ENCODE peak calls at places on chromosomes 4 and X, in eight cellular contexts. F, K, O, P, B, H, I and R are unnamed samples.

GRCh38 chrX:72349190-72349589 is 43.5 kb upstream of the CITED1 start:
- DNase-seq in F (no peak), K (no peak), O (no peak), P (no peak), B (no peak), H (no peak), I (no peak), R (peak)

GRCh38 chr4:63607186-63607872 is 801.9 kb downstream of the TECRL start:
- DNase-seq in F (no peak), K (no peak), O (no peak), P (no peak), B (no peak), H (no peak), I (no peak), R (no peak)

GRCh38 chrX:94123062-94123461 is 449.1 kb downstream of the FAM133A start:
- DNase-seq in F (no peak), K (no peak), O (no peak), P (no peak), B (no peak), H (no peak), I (no peak), R (no peak)

GRCh38 chrX:153304988-153305736 is 16.4 kb downstream of the PNMA6F start:
- DNase-seq in F (no peak), K (no peak), O (no peak), P (no peak), B (no peak), H (no peak), I (no peak), R (no peak)

GRCh38 chrX:57294961-57295360 is 8.5 kb downstream of the FAAH2 start:
- DNase-seq in F (no peak), K (no peak), O (no peak), P (no peak), B (no peak), H (no peak), I (no peak), R (no peak)

GRCh38 chr4:19026281-19026680 is 1004.7 kb upstream of the LCORL start:
- DNase-seq in F (no peak), K (no peak), O (no peak), P (no peak), B (no peak), H (no peak), I (no peak), R (no peak)

GRCh38 chrX:18674417-18674787 is 2.5 kb upstream of the RS1 start:
- DNase-seq in F (no peak), K (no peak), O (peak), P (peak), B (no peak), H (no peak), I (peak), R (peak)

GRCh38 chr4:4560136-4560535 is 18.3 kb upstream of the STX18 start:
- DNase-seq in F (no peak), K (no peak), O (no peak), P (no peak), B (no peak), H (no peak), I (no peak), R (no peak)

GRCh38 chr4:25271866-25272265 is 38.0 kb downstream of the PI4K2B start:
- DNase-seq in F (no peak), K (no peak), O (no peak), P (no peak), B (no peak), H (no peak), I (no peak), R (no peak)

GRCh38 chr4:125750827-125751466 is 436.2 kb downstream of the FAT4 start:
- DNase-seq in F (no peak), K (no peak), O (no peak), P (no peak), B (peak), H (no peak), I (no peak), R (no peak)

GRCh38 chrX:120617996-120618630 is 11.7 kb downstream of the C1GALT1C1 start:
- DNase-seq in F (no peak), K (no peak), O (no peak), P (no peak), B (no peak), H (no peak), I (no peak), R (no peak)

GRCh38 chrX:153703036-153703370 is 15.3 kb downstream of the SLC6A8 start:
- DNase-seq in F (no peak), K (no peak), O (no peak), P (no peak), B (no peak), H (no peak), I (no peak), R (no peak)

GRCh38 chr4:148112231-148112982 is 329.8 kb downstream of the NR3C2 start:
- DNase-seq in F (peak), K (no peak), O (no peak), P (no peak), B (no peak), H (no peak), I (no peak), R (no peak)

GRCh38 chr4:5787311-5787710 is 76.3 kb downstream of the EVC start:
- DNase-seq in F (no peak), K (no peak), O (no peak), P (peak), B (no peak), H (no peak), I (no peak), R (no peak)

GRCh38 chrX:54495814-54496516 is at the start of gene FGD1:
- DNase-seq in F (no peak), K (peak), O (no peak), P (no peak), B (no peak), H (peak), I (no peak), R (peak)

GRCh38 chr4:6179362-6179761 is 21.0 kb downstream of the JAKMIP1 start:
- DNase-seq in F (no peak), K (no peak), O (no peak), P (no peak), B (no peak), H (no peak), I (no peak), R (no peak)

GRCh38 chrX:67614414-67614813 is 70.6 kb downstream of the AR start:
- DNase-seq in F (no peak), K (no peak), O (no peak), P (no peak), B (no peak), H (no peak), I (no peak), R (no peak)

GRCh38 chrX:153511784-153512500 is 5.5 kb upstream of the ATP2B3 start:
- DNase-seq in F (no peak), K (no peak), O (no peak), P (no peak), B (no peak), H (no peak), I (no peak), R (no peak)

GRCh38 chrX:22395372-22395771 is 122.7 kb downstream of the CBLL2 start:
- DNase-seq in F (peak), K (no peak), O (no peak), P (no peak), B (no peak), H (no peak), I (no peak), R (no peak)

GRCh38 chrX:130058667-130059066 is 51.6 kb downstream of the ELF4 start:
- DNase-seq in F (no peak), K (no peak), O (no peak), P (no peak), B (no peak), H (no peak), I (no peak), R (no peak)

GRCh38 chr4:189022441-189023035 is 883.3 kb downstream of the TRIML1 start:
- DNase-seq in F (peak), K (no peak), O (no peak), P (no peak), B (no peak), H (no peak), I (no peak), R (no peak)

GRCh38 chrX:103149652-103150051 is 56.7 kb upstream of the NXF3 start:
- DNase-seq in F (no peak), K (no peak), O (no peak), P (no peak), B (no peak), H (no peak), I (no peak), R (no peak)

GRCh38 chr4:136369073-136369472 is 1163.2 kb downstream of the PCDH18 start:
- DNase-seq in F (no peak), K (no peak), O (no peak), P (no peak), B (no peak), H (no peak), I (no peak), R (no peak)

GRCh38 chr4:128390475-128390996 is 102.9 kb upstream of the PGRMC2 start:
- DNase-seq in F (no peak), K (no peak), O (no peak), P (no peak), B (no peak), H (no peak), I (no peak), R (no peak)

GRCh38 chr4:97370581-97370980 is 772.7 kb downstream of the STPG2 start:
- DNase-seq in F (no peak), K (no peak), O (no peak), P (no peak), B (no peak), H (no peak), I (no peak), R (no peak)

GRCh38 chr4:5018603-5019002 is 655 bp downstream of the CYTL1 start:
- DNase-seq in F (no peak), K (no peak), O (no peak), P (peak), B (no peak), H (no peak), I (no peak), R (no peak)

GRCh38 chrX:21369613-21370012 is 4.6 kb upstream of the CNKSR2 start:
- DNase-seq in F (no peak), K (no peak), O (no peak), P (no peak), B (no peak), H (no peak), I (no peak), R (no peak)

GRCh38 chr4:102439835-102440234 is 61.3 kb upstream of the NFKB1 start:
- DNase-seq in F (no peak), K (no peak), O (no peak), P (no peak), B (peak), H (no peak), I (no peak), R (no peak)

GRCh38 chr4:98745372-98745771 is 87.0 kb upstream of the TSPAN5 start:
- DNase-seq in F (no peak), K (peak), O (no peak), P (no peak), B (no peak), H (no peak), I (no peak), R (no peak)

GRCh38 chrX:118780915-118781314 is 42.7 kb upstream of the ZCCHC12 start:
- DNase-seq in F (no peak), K (no peak), O (no peak), P (no peak), B (no peak), H (no peak), I (no peak), R (no peak)

GRCh38 chrX:38694394-38694793 is 106.9 kb upstream of the MID1IP1 start:
- DNase-seq in F (no peak), K (no peak), O (no peak), P (no peak), B (no peak), H (no peak), I (no peak), R (no peak)

GRCh38 chrX:14030248-14030592 is 528 bp upstream of the GEMIN8 start:
- DNase-seq in F (no peak), K (peak), O (no peak), P (no peak), B (no peak), H (no peak), I (no peak), R (no peak)

GRCh38 chrX:143437439-143437838 is 79.8 kb downstream of the SPANXN3 start:
- DNase-seq in F (no peak), K (peak), O (no peak), P (no peak), B (no peak), H (no peak), I (no peak), R (no peak)
- TF ChIP-seq CTCF in F (peak), K (peak), O (peak), P (no peak), B (no peak), H (peak), I (no peak), R (peak)

DNA sequence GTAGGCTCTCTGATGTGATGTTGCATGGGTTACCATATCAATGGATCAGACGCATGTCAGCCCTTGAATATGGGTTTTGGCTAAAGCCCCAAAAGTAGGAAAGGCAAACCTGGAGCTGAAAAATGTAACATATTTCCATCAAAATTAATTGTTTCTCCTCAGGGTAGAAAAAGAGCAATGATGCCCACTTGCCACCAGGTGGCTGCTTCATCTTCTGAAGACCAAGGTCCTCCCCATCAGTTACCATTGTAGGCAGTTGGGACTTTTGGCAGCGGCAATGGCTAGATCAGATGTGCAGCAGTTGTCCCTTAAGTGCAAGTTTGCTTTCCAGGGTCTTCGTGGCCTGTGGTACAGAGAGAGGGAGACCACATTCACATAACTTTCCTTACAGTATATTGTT is 118.2 kb downstream of the NAF1 start:
- DNase-seq in F (no peak), K (peak), O (no peak), P (no peak), B (no peak), H (no peak), I (peak), R (peak)
- TF ChIP-seq CTCF in F (peak), K (peak), O (peak), P (no peak), B (peak), H (no peak), I (peak), R (peak)

GRCh38 chr4:3073158-3074077 is 920 bp downstream of the HTT-AS start:
- DNase-seq in F (no peak), K (no peak), O (no peak), P (no peak), B (peak), H (no peak), I (no peak), R (no peak)
- TF ChIP-seq CTCF in F (peak), K (peak), O (peak), P (no peak), B (peak), H (no peak), I (no peak), R (peak)

GRCh38 chr4:8259743-8260430 is 9.7 kb upstream of the HTRA3 start:
- DNase-seq in F (no peak), K (no peak), O (no peak), P (no peak), B (no peak), H (no peak), I (no peak), R (no peak)
- TF ChIP-seq CTCF in F (no peak), K (no peak), O (no peak), P (no peak), B (no peak), H (no peak), I (no peak), R (no peak)

GRCh38 chr4:154456240-154456639 is 35.4 kb downstream of the DCHS2 start:
- DNase-seq in F (no peak), K (no peak), O (no peak), P (no peak), B (no peak), H (no peak), I (no peak), R (no peak)

GRCh38 chr4:154456889-154457288 is 34.7 kb downstream of the DCHS2 start:
- DNase-seq in F (no peak), K (no peak), O (no peak), P (no peak), B (no peak), H (no peak), I (no peak), R (no peak)

GRCh38 chr4:154450971-154451370 is 40.6 kb downstream of the DCHS2 start:
- DNase-seq in F (no peak), K (no peak), O (no peak), P (no peak), B (no peak), H (no peak), I (no peak), R (no peak)
- TF ChIP-seq CTCF in F (no peak), K (no peak), O (no peak), P (no peak), B (no peak), H (no peak), I (no peak), R (no peak)

GRCh38 chr4:41443340-41444079 is 94.4 kb upstream of the LIMCH1 start:
- DNase-seq in F (no peak), K (no peak), O (no peak), P (no peak), B (no peak), H (no peak), I (no peak), R (no peak)
- TF ChIP-seq CTCF in F (no peak), K (no peak), O (no peak), P (no peak), B (no peak), H (no peak), I (no peak), R (no peak)

DNA sequence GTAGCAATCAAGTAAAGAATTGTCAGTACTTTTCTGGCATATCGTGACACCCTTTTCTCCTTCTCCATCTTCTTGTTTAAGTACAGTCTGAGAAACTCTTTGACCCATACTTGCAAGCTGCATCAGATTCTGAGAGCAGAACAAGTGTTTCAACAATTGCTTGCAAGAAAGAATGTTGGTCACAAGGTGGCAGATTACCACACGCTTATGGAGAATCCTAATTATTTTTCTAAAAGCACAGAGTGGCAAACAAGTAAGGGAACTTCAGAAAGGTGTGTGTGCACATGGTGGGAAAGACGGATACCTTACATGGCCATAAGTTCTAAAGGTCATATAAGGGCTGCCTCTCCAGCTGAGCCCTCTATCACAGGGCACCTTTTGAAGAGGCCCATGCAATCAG is 136.4 kb upstream of the FGF13 start:
- DNase-seq in F (no peak), K (no peak), O (no peak), P (no peak), B (no peak), H (no peak), I (no peak), R (no peak)
- TF ChIP-seq CTCF in F (no peak), K (no peak), O (no peak), P (no peak), B (no peak), H (no peak), I (no peak), R (no peak)

DNA sequence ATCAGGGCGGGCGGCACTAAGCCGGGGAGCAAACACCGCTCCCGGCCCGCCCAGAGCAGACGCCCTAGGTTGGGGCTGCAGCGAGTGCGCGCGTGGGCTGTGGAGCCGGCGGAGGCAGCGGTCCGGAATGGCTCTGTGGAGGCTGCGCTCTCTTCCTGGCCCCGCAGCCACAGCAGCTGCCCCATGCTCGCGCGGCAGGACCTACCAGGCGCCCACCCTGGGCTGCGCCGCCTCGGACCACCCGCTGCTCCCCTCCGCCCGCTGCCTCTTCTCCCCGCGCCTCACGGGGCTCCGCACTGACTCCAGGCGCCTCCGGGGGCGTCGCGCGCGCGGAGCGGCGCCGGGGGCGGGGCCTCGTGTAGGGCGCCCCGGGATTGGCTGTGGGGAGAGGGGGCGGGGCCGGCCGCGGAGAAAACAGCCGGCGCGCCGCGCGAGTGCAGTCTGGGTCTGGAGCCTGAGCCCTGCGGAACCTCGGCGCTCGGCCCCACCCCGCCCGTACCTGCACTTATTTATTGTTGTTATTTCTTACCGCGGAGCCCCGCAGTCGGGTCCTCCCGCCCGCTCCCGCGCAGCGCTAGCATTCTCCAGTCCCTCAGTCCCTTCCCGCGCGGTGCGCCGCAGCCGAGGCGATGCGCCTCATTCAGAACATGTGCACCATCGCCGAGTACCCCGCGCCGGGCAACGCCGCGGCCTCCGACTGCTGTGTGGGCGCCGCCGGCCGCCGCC is at the start of gene RASL11B:
- DNase-seq in F (no peak), K (no peak), O (no peak), P (peak), B (no peak), H (peak), I (peak), R (peak)
- TF ChIP-seq CTCF in F (no peak), K (no peak), O (no peak), P (no peak), B (no peak), H (no peak), I (peak), R (peak)

GRCh38 chr4:80365928-80366327 is 30.4 kb downstream of the CFAP299 start:
- DNase-seq in F (peak), K (peak), O (no peak), P (no peak), B (peak), H (no peak), I (peak), R (peak)

GRCh38 chr4:80360102-80360501 is 24.6 kb downstream of the CFAP299 start:
- DNase-seq in F (no peak), K (no peak), O (no peak), P (no peak), B (no peak), H (no peak), I (no peak), R (no peak)

GRCh38 chr4:80362578-80363181 is 27.1 kb downstream of the CFAP299 start:
- DNase-seq in F (peak), K (peak), O (no peak), P (no peak), B (no peak), H (no peak), I (peak), R (peak)

GRCh38 chr4:80360900-80361299 is 25.4 kb downstream of the CFAP299 start:
- DNase-seq in F (no peak), K (no peak), O (no peak), P (no peak), B (no peak), H (no peak), I (no peak), R (no peak)

DNA sequence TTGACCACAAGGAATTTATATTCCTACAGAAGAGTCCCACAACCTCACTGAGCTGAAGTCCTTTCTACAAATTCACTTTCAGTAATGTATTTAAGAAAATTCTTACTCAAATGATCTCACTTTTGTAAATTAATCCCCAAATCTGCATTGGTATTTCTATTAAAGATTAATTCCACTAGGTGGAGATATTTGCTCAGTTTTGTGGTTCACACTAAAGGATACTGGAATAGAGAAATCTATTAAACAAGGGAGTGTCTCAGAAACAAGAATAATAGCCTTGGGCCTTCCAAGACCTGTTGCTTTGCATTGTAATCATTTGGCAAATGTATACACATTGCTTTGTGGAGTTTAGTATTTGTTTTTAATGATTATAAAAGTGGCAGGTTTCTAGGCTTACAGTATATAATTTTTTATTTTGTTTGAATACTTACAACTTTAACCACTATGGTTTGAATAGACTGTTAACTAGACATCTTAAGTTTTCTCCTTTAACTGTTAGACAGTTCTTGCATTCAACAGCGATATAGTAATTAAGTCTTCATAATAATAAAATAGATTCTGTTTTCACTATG is 25.9 kb downstream of the CFAP299 start:
- DNase-seq in F (no peak), K (peak), O (no peak), P (no peak), B (no peak), H (no peak), I (no peak), R (no peak)
- TF ChIP-seq CTCF in F (peak), K (peak), O (peak), P (no peak), B (no peak), H (peak), I (peak), R (no peak)